ENCODE peak calls at places on chromosomes 5 and 9, in nine cellular contexts. One of them, this sample, is unnamed.

GRCh38 chr5:14748180-14748900 is 83.8 kb downstream of the OTULIN start:
- DNase-seq in AG10803: no peak
- DNase-seq in lower leg skin: no peak
- DNase-seq in fibroblast of pulmonary artery: no peak
- DNase-seq in WTC11: no peak
- DNase-seq in NCI-H2029: no peak
- DNase-seq in KBM-7: no peak
- DNase-seq in NCI-H1436: no peak
- DNase-seq in HFF-Myc: no peak
- DNase-seq in this sample: no peak

GRCh38 chr5:65948115-65948772 is 21.9 kb downstream of the ERBIN start:
- DNase-seq in lower leg skin: no peak
- DNase-seq in NCI-H1436: no peak
- DNase-seq in KBM-7: no peak
- DNase-seq in fibroblast of pulmonary artery: no peak
- DNase-seq in AG10803: no peak
- DNase-seq in WTC11: no peak
- DNase-seq in NCI-H2029: no peak
- DNase-seq in HFF-Myc: no peak
- DNase-seq in this sample: peak

GRCh38 chr9:88291853-88292252 is 96.4 kb upstream of the SPIN1 start:
- DNase-seq in KBM-7: no peak
- DNase-seq in lower leg skin: peak
- DNase-seq in AG10803: no peak
- DNase-seq in fibroblast of pulmonary artery: no peak
- DNase-seq in NCI-H2029: no peak
- DNase-seq in NCI-H1436: no peak
- DNase-seq in HFF-Myc: no peak
- DNase-seq in WTC11: no peak
- DNase-seq in this sample: no peak

GRCh38 chr5:64836190-64836750 is 67.5 kb downstream of the CWC27 start:
- DNase-seq in AG10803: no peak
- DNase-seq in NCI-H1436: no peak
- DNase-seq in KBM-7: no peak
- DNase-seq in WTC11: no peak
- DNase-seq in fibroblast of pulmonary artery: peak
- DNase-seq in lower leg skin: no peak
- DNase-seq in HFF-Myc: no peak
- DNase-seq in NCI-H2029: no peak
- DNase-seq in this sample: no peak

GRCh38 chr5:1182633-1183423 is 18.6 kb upstream of the SLC6A19 start:
- DNase-seq in AG10803: no peak
- DNase-seq in fibroblast of pulmonary artery: no peak
- DNase-seq in NCI-H2029: no peak
- DNase-seq in HFF-Myc: no peak
- DNase-seq in NCI-H1436: no peak
- DNase-seq in WTC11: no peak
- DNase-seq in lower leg skin: no peak
- DNase-seq in KBM-7: no peak
- DNase-seq in this sample: no peak

GRCh38 chr5:88203977-88204735 is 64.5 kb downstream of the TMEM161B start:
- DNase-seq in fibroblast of pulmonary artery: no peak
- DNase-seq in HFF-Myc: no peak
- DNase-seq in lower leg skin: no peak
- DNase-seq in NCI-H1436: peak
- DNase-seq in KBM-7: no peak
- DNase-seq in WTC11: no peak
- DNase-seq in AG10803: peak
- DNase-seq in NCI-H2029: no peak
- DNase-seq in this sample: no peak

GRCh38 chr9:119420263-119420662 is 51.0 kb upstream of the BRINP1 start:
- DNase-seq in NCI-H1436: no peak
- DNase-seq in AG10803: no peak
- DNase-seq in KBM-7: no peak
- DNase-seq in NCI-H2029: no peak
- DNase-seq in HFF-Myc: no peak
- DNase-seq in WTC11: no peak
- DNase-seq in fibroblast of pulmonary artery: no peak
- DNase-seq in lower leg skin: no peak
- DNase-seq in this sample: no peak

GRCh38 chr5:93126634-93127033 is 454.4 kb downstream of the NR2F1-AS1 start:
- DNase-seq in fibroblast of pulmonary artery: no peak
- DNase-seq in NCI-H2029: no peak
- DNase-seq in AG10803: peak
- DNase-seq in WTC11: no peak
- DNase-seq in NCI-H1436: no peak
- DNase-seq in KBM-7: no peak
- DNase-seq in HFF-Myc: no peak
- DNase-seq in lower leg skin: no peak
- DNase-seq in this sample: peak

GRCh38 chr5:115432691-115433090 is 111.9 kb downstream of the FEM1C start:
- DNase-seq in fibroblast of pulmonary artery: no peak
- DNase-seq in lower leg skin: no peak
- DNase-seq in NCI-H1436: no peak
- DNase-seq in AG10803: no peak
- DNase-seq in HFF-Myc: no peak
- DNase-seq in WTC11: no peak
- DNase-seq in NCI-H2029: peak
- DNase-seq in KBM-7: no peak
- DNase-seq in this sample: no peak

This sample was measured in AG04450.